ENCODE peak calls at places on chromosomes 16 and 17, in nine cellular contexts. One of them, this sample, is unnamed.

GRCh38 chr17:47776330-47777197 is 43.5 kb downstream of the TBX21 start:
- DNase-seq in CD8-positive, alpha-beta T cell: no peak
- DNase-seq in AG04449: no peak
- DNase-seq in choroid plexus epithelial cell: peak
- DNase-seq in uterus: no peak
- DNase-seq in lung: no peak
- DNase-seq in epithelial cell of esophagus: peak
- DNase-seq in activated CD8-positive, alpha-beta T cell treated with anti-CD3 and anti-CD28 coated beads for 36 hours: peak
- DNase-seq in HFF-Myc: peak
- DNase-seq in this sample: peak

GRCh38 chr16:78381060-78381459 is 281.6 kb downstream of the WWOX start:
- DNase-seq in CD8-positive, alpha-beta T cell: no peak
- DNase-seq in AG04449: no peak
- DNase-seq in choroid plexus epithelial cell: no peak
- DNase-seq in uterus: no peak
- DNase-seq in lung: no peak
- DNase-seq in epithelial cell of esophagus: no peak
- DNase-seq in activated CD8-positive, alpha-beta T cell treated with anti-CD3 and anti-CD28 coated beads for 36 hours: no peak
- DNase-seq in HFF-Myc: no peak
- DNase-seq in this sample: no peak

GRCh38 chr16:85173981-85174751 is 61.9 kb upstream of the CIBAR2 start:
- DNase-seq in CD8-positive, alpha-beta T cell: no peak
- DNase-seq in AG04449: no peak
- DNase-seq in choroid plexus epithelial cell: peak
- DNase-seq in uterus: no peak
- DNase-seq in lung: no peak
- DNase-seq in epithelial cell of esophagus: peak
- DNase-seq in activated CD8-positive, alpha-beta T cell treated with anti-CD3 and anti-CD28 coated beads for 36 hours: no peak
- DNase-seq in HFF-Myc: peak
- DNase-seq in this sample: no peak

GRCh38 chr17:60506312-60506711 is 19.7 kb downstream of the APPBP2 start:
- DNase-seq in CD8-positive, alpha-beta T cell: no peak
- DNase-seq in AG04449: peak
- DNase-seq in choroid plexus epithelial cell: peak
- DNase-seq in uterus: no peak
- DNase-seq in lung: no peak
- DNase-seq in epithelial cell of esophagus: peak
- DNase-seq in activated CD8-positive, alpha-beta T cell treated with anti-CD3 and anti-CD28 coated beads for 36 hours: no peak
- DNase-seq in HFF-Myc: peak
- DNase-seq in this sample: no peak

GRCh38 chr16:65788434-65789147 is 577.9 kb upstream of the CDH5 start:
- DNase-seq in CD8-positive, alpha-beta T cell: no peak
- DNase-seq in AG04449: no peak
- DNase-seq in choroid plexus epithelial cell: no peak
- DNase-seq in uterus: no peak
- DNase-seq in lung: no peak
- DNase-seq in epithelial cell of esophagus: no peak
- DNase-seq in activated CD8-positive, alpha-beta T cell treated with anti-CD3 and anti-CD28 coated beads for 36 hours: no peak
- DNase-seq in HFF-Myc: no peak
- DNase-seq in this sample: no peak

GRCh38 chr16:3009568-3010390 is 2.9 kb upstream of the CLDN9 start:
- DNase-seq in CD8-positive, alpha-beta T cell: no peak
- DNase-seq in AG04449: no peak
- DNase-seq in choroid plexus epithelial cell: peak
- DNase-seq in uterus: no peak
- DNase-seq in lung: peak
- DNase-seq in epithelial cell of esophagus: peak
- DNase-seq in activated CD8-positive, alpha-beta T cell treated with anti-CD3 and anti-CD28 coated beads for 36 hours: no peak
- DNase-seq in HFF-Myc: no peak
- DNase-seq in this sample: no peak

GRCh38 chr16:84810518-84811273 is 9.1 kb upstream of the CRISPLD2 start:
- DNase-seq in CD8-positive, alpha-beta T cell: no peak
- DNase-seq in AG04449: no peak
- DNase-seq in choroid plexus epithelial cell: peak
- DNase-seq in uterus: peak
- DNase-seq in lung: no peak
- DNase-seq in epithelial cell of esophagus: no peak
- DNase-seq in activated CD8-positive, alpha-beta T cell treated with anti-CD3 and anti-CD28 coated beads for 36 hours: peak
- DNase-seq in HFF-Myc: no peak
- DNase-seq in this sample: peak

GRCh38 chr17:74430706-74431567 is 951 bp upstream of the GPRC5C start:
- DNase-seq in CD8-positive, alpha-beta T cell: no peak
- DNase-seq in AG04449: no peak
- DNase-seq in choroid plexus epithelial cell: peak
- DNase-seq in uterus: peak
- DNase-seq in lung: peak
- DNase-seq in epithelial cell of esophagus: peak
- DNase-seq in activated CD8-positive, alpha-beta T cell treated with anti-CD3 and anti-CD28 coated beads for 36 hours: peak
- DNase-seq in HFF-Myc: no peak
- DNase-seq in this sample: peak

GRCh38 chr17:50478391-50479361 is at the start of gene RSAD1:
- DNase-seq in CD8-positive, alpha-beta T cell: peak
- DNase-seq in AG04449: peak
- DNase-seq in choroid plexus epithelial cell: peak
- DNase-seq in uterus: peak
- DNase-seq in lung: peak
- DNase-seq in epithelial cell of esophagus: peak
- DNase-seq in activated CD8-positive, alpha-beta T cell treated with anti-CD3 and anti-CD28 coated beads for 36 hours: peak
- DNase-seq in HFF-Myc: peak
- DNase-seq in this sample: peak
- TF ChIP-seq CTCF in CD8-positive, alpha-beta T cell: peak
- TF ChIP-seq CTCF in AG04449: peak
- TF ChIP-seq CTCF in choroid plexus epithelial cell: peak
- TF ChIP-seq CTCF in uterus: peak
- TF ChIP-seq CTCF in lung: peak
- TF ChIP-seq CTCF in epithelial cell of esophagus: peak
- TF ChIP-seq CTCF in activated CD8-positive, alpha-beta T cell treated with anti-CD3 and anti-CD28 coated beads for 36 hours: peak
- TF ChIP-seq CTCF in HFF-Myc: peak
- TF ChIP-seq CTCF in this sample: peak

GRCh38 chr16:27642753-27643152 is 92.8 kb downstream of the KATNIP start:
- DNase-seq in CD8-positive, alpha-beta T cell: no peak
- DNase-seq in AG04449: no peak
- DNase-seq in choroid plexus epithelial cell: peak
- DNase-seq in uterus: no peak
- DNase-seq in lung: no peak
- DNase-seq in epithelial cell of esophagus: peak
- DNase-seq in activated CD8-positive, alpha-beta T cell treated with anti-CD3 and anti-CD28 coated beads for 36 hours: peak
- DNase-seq in HFF-Myc: peak
- DNase-seq in this sample: no peak
- TF ChIP-seq CTCF in CD8-positive, alpha-beta T cell: no peak
- TF ChIP-seq CTCF in AG04449: no peak
- TF ChIP-seq CTCF in choroid plexus epithelial cell: peak
- TF ChIP-seq CTCF in uterus: no peak
- TF ChIP-seq CTCF in lung: no peak
- TF ChIP-seq CTCF in epithelial cell of esophagus: peak
- TF ChIP-seq CTCF in activated CD8-positive, alpha-beta T cell treated with anti-CD3 and anti-CD28 coated beads for 36 hours: peak
- TF ChIP-seq CTCF in HFF-Myc: no peak
- TF ChIP-seq CTCF in this sample: peak

GRCh38 chr17:51888823-51889222 is 269.7 kb downstream of the CA10 start:
- DNase-seq in CD8-positive, alpha-beta T cell: no peak
- DNase-seq in AG04449: no peak
- DNase-seq in choroid plexus epithelial cell: no peak
- DNase-seq in uterus: no peak
- DNase-seq in lung: no peak
- DNase-seq in epithelial cell of esophagus: no peak
- DNase-seq in activated CD8-positive, alpha-beta T cell treated with anti-CD3 and anti-CD28 coated beads for 36 hours: no peak
- DNase-seq in HFF-Myc: no peak
- DNase-seq in this sample: no peak

DNA sequence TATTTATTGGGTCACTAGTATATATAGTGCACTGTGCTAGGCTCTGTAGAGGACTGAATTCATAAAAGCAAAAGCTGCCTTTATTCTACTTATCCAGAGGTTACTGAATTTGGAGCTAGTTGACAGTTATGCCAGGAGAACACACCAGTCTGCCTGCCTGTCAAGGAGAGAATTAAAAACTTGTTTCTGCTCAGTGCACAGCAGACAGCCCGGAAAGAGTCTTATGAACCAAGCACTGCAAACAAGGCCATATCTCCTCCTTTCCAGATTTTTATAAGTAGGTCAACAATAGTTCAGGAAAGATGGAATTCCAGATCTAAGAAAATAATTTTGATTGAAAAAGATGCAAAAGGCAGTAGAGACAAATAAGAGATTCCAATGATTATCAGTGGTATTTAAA is 267.8 kb downstream of the CA10 start:
- DNase-seq in CD8-positive, alpha-beta T cell: no peak
- DNase-seq in AG04449: no peak
- DNase-seq in choroid plexus epithelial cell: no peak
- DNase-seq in uterus: no peak
- DNase-seq in lung: no peak
- DNase-seq in epithelial cell of esophagus: no peak
- DNase-seq in activated CD8-positive, alpha-beta T cell treated with anti-CD3 and anti-CD28 coated beads for 36 hours: no peak
- DNase-seq in HFF-Myc: no peak
- DNase-seq in this sample: no peak
- TF ChIP-seq CTCF in CD8-positive, alpha-beta T cell: no peak
- TF ChIP-seq CTCF in AG04449: no peak
- TF ChIP-seq CTCF in choroid plexus epithelial cell: no peak
- TF ChIP-seq CTCF in uterus: no peak
- TF ChIP-seq CTCF in lung: no peak
- TF ChIP-seq CTCF in epithelial cell of esophagus: no peak
- TF ChIP-seq CTCF in activated CD8-positive, alpha-beta T cell treated with anti-CD3 and anti-CD28 coated beads for 36 hours: no peak
- TF ChIP-seq CTCF in HFF-Myc: no peak
- TF ChIP-seq CTCF in this sample: no peak

GRCh38 chr17:19672009-19672837 is 23.7 kb downstream of the ALDH3A2 start:
- DNase-seq in CD8-positive, alpha-beta T cell: no peak
- DNase-seq in AG04449: no peak
- DNase-seq in choroid plexus epithelial cell: peak
- DNase-seq in uterus: no peak
- DNase-seq in lung: peak
- DNase-seq in epithelial cell of esophagus: no peak
- DNase-seq in activated CD8-positive, alpha-beta T cell treated with anti-CD3 and anti-CD28 coated beads for 36 hours: no peak
- DNase-seq in HFF-Myc: no peak
- DNase-seq in this sample: no peak
- TF ChIP-seq CTCF in CD8-positive, alpha-beta T cell: no peak
- TF ChIP-seq CTCF in AG04449: peak
- TF ChIP-seq CTCF in choroid plexus epithelial cell: peak
- TF ChIP-seq CTCF in uterus: peak
- TF ChIP-seq CTCF in lung: no peak
- TF ChIP-seq CTCF in epithelial cell of esophagus: no peak
- TF ChIP-seq CTCF in activated CD8-positive, alpha-beta T cell treated with anti-CD3 and anti-CD28 coated beads for 36 hours: no peak
- TF ChIP-seq CTCF in HFF-Myc: no peak
- TF ChIP-seq CTCF in this sample: no peak

GRCh38 chr16:21697032-21697431 is 33.3 kb downstream of the OTOA start:
- DNase-seq in CD8-positive, alpha-beta T cell: no peak
- DNase-seq in AG04449: no peak
- DNase-seq in choroid plexus epithelial cell: no peak
- DNase-seq in uterus: no peak
- DNase-seq in lung: no peak
- DNase-seq in epithelial cell of esophagus: peak
- DNase-seq in activated CD8-positive, alpha-beta T cell treated with anti-CD3 and anti-CD28 coated beads for 36 hours: no peak
- DNase-seq in HFF-Myc: no peak
- DNase-seq in this sample: no peak
- TF ChIP-seq CTCF in CD8-positive, alpha-beta T cell: no peak
- TF ChIP-seq CTCF in AG04449: no peak
- TF ChIP-seq CTCF in choroid plexus epithelial cell: no peak
- TF ChIP-seq CTCF in uterus: no peak
- TF ChIP-seq CTCF in lung: no peak
- TF ChIP-seq CTCF in epithelial cell of esophagus: no peak
- TF ChIP-seq CTCF in activated CD8-positive, alpha-beta T cell treated with anti-CD3 and anti-CD28 coated beads for 36 hours: no peak
- TF ChIP-seq CTCF in HFF-Myc: no peak
- TF ChIP-seq CTCF in this sample: no peak

GRCh38 chr17:66715745-66716156 is 119.2 kb upstream of the CACNG5 start:
- DNase-seq in CD8-positive, alpha-beta T cell: peak
- DNase-seq in AG04449: peak
- DNase-seq in choroid plexus epithelial cell: peak
- DNase-seq in uterus: no peak
- DNase-seq in lung: no peak
- DNase-seq in epithelial cell of esophagus: peak
- DNase-seq in activated CD8-positive, alpha-beta T cell treated with anti-CD3 and anti-CD28 coated beads for 36 hours: no peak
- DNase-seq in HFF-Myc: peak
- DNase-seq in this sample: peak

GRCh38 chr17:66717680-66718079 is 117.2 kb upstream of the CACNG5 start:
- DNase-seq in CD8-positive, alpha-beta T cell: peak
- DNase-seq in AG04449: no peak
- DNase-seq in choroid plexus epithelial cell: peak
- DNase-seq in uterus: no peak
- DNase-seq in lung: peak
- DNase-seq in epithelial cell of esophagus: peak
- DNase-seq in activated CD8-positive, alpha-beta T cell treated with anti-CD3 and anti-CD28 coated beads for 36 hours: no peak
- DNase-seq in HFF-Myc: no peak
- DNase-seq in this sample: peak

GRCh38 chr17:66720567-66720966 is 114.3 kb upstream of the CACNG5 start:
- DNase-seq in CD8-positive, alpha-beta T cell: no peak
- DNase-seq in AG04449: no peak
- DNase-seq in choroid plexus epithelial cell: no peak
- DNase-seq in uterus: no peak
- DNase-seq in lung: no peak
- DNase-seq in epithelial cell of esophagus: no peak
- DNase-seq in activated CD8-positive, alpha-beta T cell treated with anti-CD3 and anti-CD28 coated beads for 36 hours: no peak
- DNase-seq in HFF-Myc: no peak
- DNase-seq in this sample: no peak

GRCh38 chr17:66716236-66717026 is 118.5 kb upstream of the CACNG5 start:
- DNase-seq in CD8-positive, alpha-beta T cell: peak
- DNase-seq in AG04449: no peak
- DNase-seq in choroid plexus epithelial cell: no peak
- DNase-seq in uterus: no peak
- DNase-seq in lung: no peak
- DNase-seq in epithelial cell of esophagus: no peak
- DNase-seq in activated CD8-positive, alpha-beta T cell treated with anti-CD3 and anti-CD28 coated beads for 36 hours: no peak
- DNase-seq in HFF-Myc: no peak
- DNase-seq in this sample: no peak

GRCh38 chr17:66720027-66720426 is 114.9 kb upstream of the CACNG5 start:
- DNase-seq in CD8-positive, alpha-beta T cell: peak
- DNase-seq in AG04449: no peak
- DNase-seq in choroid plexus epithelial cell: no peak
- DNase-seq in uterus: no peak
- DNase-seq in lung: no peak
- DNase-seq in epithelial cell of esophagus: no peak
- DNase-seq in activated CD8-positive, alpha-beta T cell treated with anti-CD3 and anti-CD28 coated beads for 36 hours: no peak
- DNase-seq in HFF-Myc: no peak
- DNase-seq in this sample: no peak
- TF ChIP-seq CTCF in CD8-positive, alpha-beta T cell: no peak
- TF ChIP-seq CTCF in AG04449: no peak
- TF ChIP-seq CTCF in choroid plexus epithelial cell: no peak
- TF ChIP-seq CTCF in uterus: no peak
- TF ChIP-seq CTCF in lung: no peak
- TF ChIP-seq CTCF in epithelial cell of esophagus: no peak
- TF ChIP-seq CTCF in activated CD8-positive, alpha-beta T cell treated with anti-CD3 and anti-CD28 coated beads for 36 hours: no peak
- TF ChIP-seq CTCF in HFF-Myc: no peak
- TF ChIP-seq CTCF in this sample: no peak

GRCh38 chr16:30369938-30370443 is 303 bp downstream of the TBC1D10B start:
- DNase-seq in CD8-positive, alpha-beta T cell: no peak
- DNase-seq in AG04449: no peak
- DNase-seq in choroid plexus epithelial cell: no peak
- DNase-seq in uterus: no peak
- DNase-seq in lung: no peak
- DNase-seq in epithelial cell of esophagus: no peak
- DNase-seq in activated CD8-positive, alpha-beta T cell treated with anti-CD3 and anti-CD28 coated beads for 36 hours: no peak
- DNase-seq in HFF-Myc: no peak
- DNase-seq in this sample: no peak
- TF ChIP-seq CTCF in CD8-positive, alpha-beta T cell: no peak
- TF ChIP-seq CTCF in AG04449: no peak
- TF ChIP-seq CTCF in choroid plexus epithelial cell: no peak
- TF ChIP-seq CTCF in uterus: peak
- TF ChIP-seq CTCF in lung: no peak
- TF ChIP-seq CTCF in epithelial cell of esophagus: no peak
- TF ChIP-seq CTCF in activated CD8-positive, alpha-beta T cell treated with anti-CD3 and anti-CD28 coated beads for 36 hours: no peak
- TF ChIP-seq CTCF in HFF-Myc: no peak
- TF ChIP-seq CTCF in this sample: peak